ENCODE peak calls at places on chromosomes 7 and 10, in nine cellular contexts. One of them, this sample, is unnamed.

GRCh38 chr10:25614652-25615051 is 319.4 kb upstream of the MYO3A start:
- DNase-seq in RWPE1: no peak
- DNase-seq in dermis microvascular lymphatic vessel endothelial cell: no peak
- DNase-seq in CMK: no peak
- DNase-seq in stimulated activated CD8-positive, alpha-beta memory T cell treated with anti-CD3 and anti-CD28 coated beads, Interleukin-2, amount 100 ng/mL, for 48 hours: no peak
- DNase-seq in posterior vena cava: no peak
- DNase-seq in right lobe of liver: no peak
- DNase-seq in HuH-7.5: no peak
- DNase-seq in COR-L47: no peak
- DNase-seq in this sample: no peak

GRCh38 chr7:11404355-11404754 is 427.6 kb downstream of the THSD7A start:
- DNase-seq in RWPE1: no peak
- DNase-seq in dermis microvascular lymphatic vessel endothelial cell: no peak
- DNase-seq in CMK: no peak
- DNase-seq in stimulated activated CD8-positive, alpha-beta memory T cell treated with anti-CD3 and anti-CD28 coated beads, Interleukin-2, amount 100 ng/mL, for 48 hours: no peak
- DNase-seq in posterior vena cava: no peak
- DNase-seq in right lobe of liver: peak; percentile 63
- DNase-seq in HuH-7.5: no peak
- DNase-seq in COR-L47: no peak
- DNase-seq in this sample: no peak

GRCh38 chr7:13181221-13181620 is 493.8 kb downstream of the ARL4A start:
- DNase-seq in RWPE1: no peak
- DNase-seq in dermis microvascular lymphatic vessel endothelial cell: no peak
- DNase-seq in CMK: no peak
- DNase-seq in stimulated activated CD8-positive, alpha-beta memory T cell treated with anti-CD3 and anti-CD28 coated beads, Interleukin-2, amount 100 ng/mL, for 48 hours: no peak
- DNase-seq in posterior vena cava: no peak
- DNase-seq in right lobe of liver: no peak
- DNase-seq in HuH-7.5: no peak
- DNase-seq in COR-L47: peak; percentile 1
- DNase-seq in this sample: no peak

GRCh38 chr10:51804861-51805260 is 105.5 kb upstream of the CSTF2T start:
- DNase-seq in RWPE1: peak; percentile 1
- DNase-seq in dermis microvascular lymphatic vessel endothelial cell: no peak
- DNase-seq in CMK: no peak
- DNase-seq in stimulated activated CD8-positive, alpha-beta memory T cell treated with anti-CD3 and anti-CD28 coated beads, Interleukin-2, amount 100 ng/mL, for 48 hours: no peak
- DNase-seq in posterior vena cava: no peak
- DNase-seq in right lobe of liver: no peak
- DNase-seq in HuH-7.5: no peak
- DNase-seq in COR-L47: no peak
- DNase-seq in this sample: peak; percentile 38

GRCh38 chr7:84837405-84837804 is 349.5 kb downstream of the SEMA3D start:
- DNase-seq in RWPE1: no peak
- DNase-seq in dermis microvascular lymphatic vessel endothelial cell: no peak
- DNase-seq in CMK: no peak
- DNase-seq in stimulated activated CD8-positive, alpha-beta memory T cell treated with anti-CD3 and anti-CD28 coated beads, Interleukin-2, amount 100 ng/mL, for 48 hours: no peak
- DNase-seq in posterior vena cava: no peak
- DNase-seq in right lobe of liver: no peak
- DNase-seq in HuH-7.5: no peak
- DNase-seq in COR-L47: no peak
- DNase-seq in this sample: no peak

GRCh38 chr10:108204528-108205313 is 1040.2 kb upstream of the SORCS1 start:
- DNase-seq in RWPE1: peak; percentile 30
- DNase-seq in dermis microvascular lymphatic vessel endothelial cell: peak; percentile 27
- DNase-seq in CMK: peak; percentile 26
- DNase-seq in stimulated activated CD8-positive, alpha-beta memory T cell treated with anti-CD3 and anti-CD28 coated beads, Interleukin-2, amount 100 ng/mL, for 48 hours: no peak
- DNase-seq in posterior vena cava: no peak
- DNase-seq in right lobe of liver: no peak
- DNase-seq in HuH-7.5: no peak
- DNase-seq in COR-L47: no peak
- DNase-seq in this sample: no peak

GRCh38 chr7:125316451-125316850 is 386.8 kb upstream of the POT1 start:
- DNase-seq in RWPE1: peak; percentile 20
- DNase-seq in dermis microvascular lymphatic vessel endothelial cell: peak; percentile 1
- DNase-seq in CMK: no peak
- DNase-seq in stimulated activated CD8-positive, alpha-beta memory T cell treated with anti-CD3 and anti-CD28 coated beads, Interleukin-2, amount 100 ng/mL, for 48 hours: no peak
- DNase-seq in posterior vena cava: no peak
- DNase-seq in right lobe of liver: no peak
- DNase-seq in HuH-7.5: no peak
- DNase-seq in COR-L47: peak; percentile 13
- DNase-seq in this sample: peak; percentile 22

GRCh38 chr7:100211342-100211780 is 8.4 kb upstream of the PVRIG start:
- DNase-seq in RWPE1: no peak
- DNase-seq in dermis microvascular lymphatic vessel endothelial cell: no peak
- DNase-seq in CMK: no peak
- DNase-seq in stimulated activated CD8-positive, alpha-beta memory T cell treated with anti-CD3 and anti-CD28 coated beads, Interleukin-2, amount 100 ng/mL, for 48 hours: no peak
- DNase-seq in posterior vena cava: no peak
- DNase-seq in right lobe of liver: no peak
- DNase-seq in HuH-7.5: no peak
- DNase-seq in COR-L47: no peak
- DNase-seq in this sample: no peak

GRCh38 chr10:56351909-56352630 is 9.0 kb downstream of the ZWINT start:
- DNase-seq in RWPE1: no peak
- DNase-seq in dermis microvascular lymphatic vessel endothelial cell: no peak
- DNase-seq in CMK: no peak
- DNase-seq in stimulated activated CD8-positive, alpha-beta memory T cell treated with anti-CD3 and anti-CD28 coated beads, Interleukin-2, amount 100 ng/mL, for 48 hours: no peak
- DNase-seq in posterior vena cava: peak; percentile 43
- DNase-seq in right lobe of liver: no peak
- DNase-seq in HuH-7.5: no peak
- DNase-seq in COR-L47: no peak
- DNase-seq in this sample: no peak

GRCh38 chr7:129741743-129742213 is 130.3 kb downstream of the NRF1 start:
- DNase-seq in RWPE1: no peak
- DNase-seq in dermis microvascular lymphatic vessel endothelial cell: peak; percentile 10
- DNase-seq in CMK: no peak
- DNase-seq in stimulated activated CD8-positive, alpha-beta memory T cell treated with anti-CD3 and anti-CD28 coated beads, Interleukin-2, amount 100 ng/mL, for 48 hours: no peak
- DNase-seq in posterior vena cava: no peak
- DNase-seq in right lobe of liver: no peak
- DNase-seq in HuH-7.5: no peak
- DNase-seq in COR-L47: peak; percentile 86
- DNase-seq in this sample: no peak

GRCh38 chr7:148883233-148884048 is 650 bp downstream of the EZH2 start:
- DNase-seq in RWPE1: peak; percentile 13
- DNase-seq in dermis microvascular lymphatic vessel endothelial cell: peak; percentile 30
- DNase-seq in CMK: no peak
- DNase-seq in stimulated activated CD8-positive, alpha-beta memory T cell treated with anti-CD3 and anti-CD28 coated beads, Interleukin-2, amount 100 ng/mL, for 48 hours: peak; percentile 31
- DNase-seq in posterior vena cava: peak; percentile 84
- DNase-seq in right lobe of liver: peak; percentile 68
- DNase-seq in HuH-7.5: peak; percentile 25
- DNase-seq in COR-L47: peak; percentile 48
- DNase-seq in this sample: no peak

GRCh38 chr10:60351191-60351853 is 38.4 kb downstream of the ANK3 start:
- DNase-seq in RWPE1: no peak
- DNase-seq in dermis microvascular lymphatic vessel endothelial cell: no peak
- DNase-seq in CMK: no peak
- DNase-seq in stimulated activated CD8-positive, alpha-beta memory T cell treated with anti-CD3 and anti-CD28 coated beads, Interleukin-2, amount 100 ng/mL, for 48 hours: no peak
- DNase-seq in posterior vena cava: no peak
- DNase-seq in right lobe of liver: no peak
- DNase-seq in HuH-7.5: no peak
- DNase-seq in COR-L47: no peak
- DNase-seq in this sample: no peak

GRCh38 chr10:102241444-102242117 is at the start of gene PITX3:
- DNase-seq in RWPE1: peak; percentile 98
- DNase-seq in dermis microvascular lymphatic vessel endothelial cell: peak; percentile 93
- DNase-seq in CMK: peak; percentile 90
- DNase-seq in stimulated activated CD8-positive, alpha-beta memory T cell treated with anti-CD3 and anti-CD28 coated beads, Interleukin-2, amount 100 ng/mL, for 48 hours: peak; percentile 88
- DNase-seq in posterior vena cava: peak; percentile 97
- DNase-seq in right lobe of liver: peak; percentile 87
- DNase-seq in HuH-7.5: peak; percentile 96
- DNase-seq in COR-L47: peak; percentile 28
- DNase-seq in this sample: peak; percentile 86

GRCh38 chr10:126468876-126469643 is 80.8 kb upstream of the ADAM12 start:
- DNase-seq in RWPE1: no peak
- DNase-seq in dermis microvascular lymphatic vessel endothelial cell: no peak
- DNase-seq in CMK: no peak
- DNase-seq in stimulated activated CD8-positive, alpha-beta memory T cell treated with anti-CD3 and anti-CD28 coated beads, Interleukin-2, amount 100 ng/mL, for 48 hours: no peak
- DNase-seq in posterior vena cava: no peak
- DNase-seq in right lobe of liver: no peak
- DNase-seq in HuH-7.5: no peak
- DNase-seq in COR-L47: no peak
- DNase-seq in this sample: peak; percentile 68

GRCh38 chr7:5653661-5654060 is 127.8 kb downstream of the RNF216 start:
- DNase-seq in RWPE1: no peak
- DNase-seq in dermis microvascular lymphatic vessel endothelial cell: no peak
- DNase-seq in CMK: no peak
- DNase-seq in stimulated activated CD8-positive, alpha-beta memory T cell treated with anti-CD3 and anti-CD28 coated beads, Interleukin-2, amount 100 ng/mL, for 48 hours: no peak
- DNase-seq in posterior vena cava: peak; percentile 29
- DNase-seq in right lobe of liver: no peak
- DNase-seq in HuH-7.5: no peak
- DNase-seq in COR-L47: no peak
- DNase-seq in this sample: no peak

GRCh38 chr7:4383584-4383983 is 298.5 kb upstream of the FOXK1 start:
- DNase-seq in RWPE1: no peak
- DNase-seq in dermis microvascular lymphatic vessel endothelial cell: no peak
- DNase-seq in CMK: no peak
- DNase-seq in stimulated activated CD8-positive, alpha-beta memory T cell treated with anti-CD3 and anti-CD28 coated beads, Interleukin-2, amount 100 ng/mL, for 48 hours: no peak
- DNase-seq in posterior vena cava: no peak
- DNase-seq in right lobe of liver: no peak
- DNase-seq in HuH-7.5: no peak
- DNase-seq in COR-L47: no peak
- DNase-seq in this sample: no peak

GRCh38 chr7:42678315-42678714 is 233.6 kb downstream of the C7orf25 start:
- DNase-seq in RWPE1: no peak
- DNase-seq in dermis microvascular lymphatic vessel endothelial cell: no peak
- DNase-seq in CMK: no peak
- DNase-seq in stimulated activated CD8-positive, alpha-beta memory T cell treated with anti-CD3 and anti-CD28 coated beads, Interleukin-2, amount 100 ng/mL, for 48 hours: no peak
- DNase-seq in posterior vena cava: no peak
- DNase-seq in right lobe of liver: no peak
- DNase-seq in HuH-7.5: no peak
- DNase-seq in COR-L47: no peak
- DNase-seq in this sample: peak; percentile 24

GRCh38 chr7:131327049-131327625 is 539 bp upstream of the MKLN1 start:
- DNase-seq in RWPE1: peak; percentile 33
- DNase-seq in dermis microvascular lymphatic vessel endothelial cell: peak; percentile 78
- DNase-seq in CMK: no peak
- DNase-seq in stimulated activated CD8-positive, alpha-beta memory T cell treated with anti-CD3 and anti-CD28 coated beads, Interleukin-2, amount 100 ng/mL, for 48 hours: no peak
- DNase-seq in posterior vena cava: no peak
- DNase-seq in right lobe of liver: no peak
- DNase-seq in HuH-7.5: peak; percentile 35
- DNase-seq in COR-L47: no peak
- DNase-seq in this sample: peak; percentile 49

GRCh38 chr7:105807363-105807762 is 69.0 kb downstream of the ATXN7L1 start:
- DNase-seq in RWPE1: no peak
- DNase-seq in dermis microvascular lymphatic vessel endothelial cell: no peak
- DNase-seq in CMK: no peak
- DNase-seq in stimulated activated CD8-positive, alpha-beta memory T cell treated with anti-CD3 and anti-CD28 coated beads, Interleukin-2, amount 100 ng/mL, for 48 hours: no peak
- DNase-seq in posterior vena cava: no peak
- DNase-seq in right lobe of liver: no peak
- DNase-seq in HuH-7.5: no peak
- DNase-seq in COR-L47: no peak
- DNase-seq in this sample: no peak

GRCh38 chr7:89797965-89798598 is 356.2 kb upstream of the STEAP1 start:
- DNase-seq in RWPE1: no peak
- DNase-seq in dermis microvascular lymphatic vessel endothelial cell: no peak
- DNase-seq in CMK: no peak
- DNase-seq in stimulated activated CD8-positive, alpha-beta memory T cell treated with anti-CD3 and anti-CD28 coated beads, Interleukin-2, amount 100 ng/mL, for 48 hours: no peak
- DNase-seq in posterior vena cava: no peak
- DNase-seq in right lobe of liver: no peak
- DNase-seq in HuH-7.5: no peak
- DNase-seq in COR-L47: no peak
- DNase-seq in this sample: no peak

GRCh38 chr7:70392282-70392681 is 739.7 kb upstream of the GALNT17 start:
- DNase-seq in RWPE1: no peak
- DNase-seq in dermis microvascular lymphatic vessel endothelial cell: no peak
- DNase-seq in CMK: no peak
- DNase-seq in stimulated activated CD8-positive, alpha-beta memory T cell treated with anti-CD3 and anti-CD28 coated beads, Interleukin-2, amount 100 ng/mL, for 48 hours: no peak
- DNase-seq in posterior vena cava: no peak
- DNase-seq in right lobe of liver: no peak
- DNase-seq in HuH-7.5: no peak
- DNase-seq in COR-L47: no peak
- DNase-seq in this sample: no peak

GRCh38 chr7:27917774-27918314 is 177.9 kb downstream of the TAX1BP1 start:
- DNase-seq in RWPE1: peak; percentile 16
- DNase-seq in dermis microvascular lymphatic vessel endothelial cell: peak; percentile 72
- DNase-seq in CMK: no peak
- DNase-seq in stimulated activated CD8-positive, alpha-beta memory T cell treated with anti-CD3 and anti-CD28 coated beads, Interleukin-2, amount 100 ng/mL, for 48 hours: no peak
- DNase-seq in posterior vena cava: no peak
- DNase-seq in right lobe of liver: no peak
- DNase-seq in HuH-7.5: no peak
- DNase-seq in COR-L47: no peak
- DNase-seq in this sample: peak; percentile 85

GRCh38 chr7:75905785-75906604 is 9.0 kb upstream of the POR start:
- DNase-seq in RWPE1: peak; percentile 49
- DNase-seq in dermis microvascular lymphatic vessel endothelial cell: no peak
- DNase-seq in CMK: no peak
- DNase-seq in stimulated activated CD8-positive, alpha-beta memory T cell treated with anti-CD3 and anti-CD28 coated beads, Interleukin-2, amount 100 ng/mL, for 48 hours: no peak
- DNase-seq in posterior vena cava: peak; percentile 94
- DNase-seq in right lobe of liver: peak; percentile 93
- DNase-seq in HuH-7.5: no peak
- DNase-seq in COR-L47: peak; percentile 44
- DNase-seq in this sample: peak; percentile 35

GRCh38 chr10:80268266-80268665 is 21.2 kb downstream of the MAT1A start:
- DNase-seq in RWPE1: no peak
- DNase-seq in dermis microvascular lymphatic vessel endothelial cell: no peak
- DNase-seq in CMK: no peak
- DNase-seq in stimulated activated CD8-positive, alpha-beta memory T cell treated with anti-CD3 and anti-CD28 coated beads, Interleukin-2, amount 100 ng/mL, for 48 hours: no peak
- DNase-seq in posterior vena cava: no peak
- DNase-seq in right lobe of liver: no peak
- DNase-seq in HuH-7.5: no peak
- DNase-seq in COR-L47: no peak
- DNase-seq in this sample: no peak

GRCh38 chr10:73339436-73339835 is 19.2 kb downstream of the CFAP70 start:
- DNase-seq in RWPE1: no peak
- DNase-seq in dermis microvascular lymphatic vessel endothelial cell: no peak
- DNase-seq in CMK: no peak
- DNase-seq in stimulated activated CD8-positive, alpha-beta memory T cell treated with anti-CD3 and anti-CD28 coated beads, Interleukin-2, amount 100 ng/mL, for 48 hours: no peak
- DNase-seq in posterior vena cava: no peak
- DNase-seq in right lobe of liver: no peak
- DNase-seq in HuH-7.5: no peak
- DNase-seq in COR-L47: no peak
- DNase-seq in this sample: no peak